ENCODE peak calls at places on chromosomes 16 and 17, in four cellular contexts. L, O, S and J are unnamed samples.

GRCh38 chr17:7750321-7750821 is 32.8 kb downstream of the DNAH2 start:
- DNase-seq in L (no peak), O (no peak), S (no peak), J (no peak)

GRCh38 chr17:10059684-10060211 is 138.7 kb downstream of the GAS7 start:
- DNase-seq in L (no peak), O (no peak), S (no peak), J (no peak)

GRCh38 chr17:64781013-64781392 is 118.9 kb upstream of the SMURF2 start:
- DNase-seq in L (no peak), O (no peak), S (no peak), J (no peak)

GRCh38 chr16:70679653-70680494 is 6.0 kb downstream of the MTSS2 start:
- DNase-seq in L (no peak), O (no peak), S (peak; percentile 80), J (no peak)

GRCh38 chr16:85641776-85642176 is 28.7 kb downstream of the GSE1 start:
- DNase-seq in L (no peak), O (no peak), S (no peak), J (no peak)

GRCh38 chr16:89122322-89122831 is 28.7 kb downstream of the ACSF3 start:
- DNase-seq in L (no peak), O (no peak), S (no peak), J (no peak)

GRCh38 chr17:48505788-48506187 is 25.0 kb downstream of the HOXB1 start:
- DNase-seq in L (peak; percentile 61), O (peak; percentile 33), S (peak; percentile 64), J (no peak)

GRCh38 chr17:49353607-49354006 is 8.4 kb downstream of the ZNF652 start:
- DNase-seq in L (no peak), O (no peak), S (no peak), J (no peak)

GRCh38 chr16:84091460-84091859 is 25.3 kb downstream of the MBTPS1 start:
- DNase-seq in L (no peak), O (no peak), S (no peak), J (no peak)

GRCh38 chr17:4497101-4497824 is 1.4 kb upstream of the SPNS2 start:
- DNase-seq in L (no peak), O (no peak), S (no peak), J (no peak)

GRCh38 chr17:31085563-31085962 is 9.2 kb upstream of the NF1 start:
- DNase-seq in L (no peak), O (no peak), S (no peak), J (no peak)

GRCh38 chr16:57485916-57486857 is at the start of gene DOK4:
- DNase-seq in L (no peak), O (no peak), S (peak; percentile 97), J (no peak)

GRCh38 chr16:23950291-23950894 is 114.6 kb downstream of the PRKCB start:
- DNase-seq in L (no peak), O (no peak), S (no peak), J (no peak)

GRCh38 chr17:39729280-39729851 is 966 bp downstream of the MIEN1 start:
- DNase-seq in L (no peak), O (no peak), S (no peak), J (no peak)

GRCh38 chr17:67532326-67532871 is 155.3 kb downstream of the PITPNC1 start:
- DNase-seq in L (no peak), O (no peak), S (no peak), J (no peak)

GRCh38 chr16:8717892-8718400 is 43.5 kb downstream of the ABAT start:
- DNase-seq in L (no peak), O (no peak), S (no peak), J (no peak)

GRCh38 chr17:35890774-35891155 is 10.6 kb upstream of the CCL5 start:
- DNase-seq in L (no peak), O (no peak), S (no peak), J (no peak)

GRCh38 chr16:17414421-17414820 is 56.3 kb downstream of the XYLT1 start:
- DNase-seq in L (no peak), O (no peak), S (no peak), J (no peak)

GRCh38 chr17:59451706-59452105 is 113.7 kb upstream of the DHX40 start:
- DNase-seq in L (no peak), O (no peak), S (no peak), J (peak; percentile 22)

DNA sequence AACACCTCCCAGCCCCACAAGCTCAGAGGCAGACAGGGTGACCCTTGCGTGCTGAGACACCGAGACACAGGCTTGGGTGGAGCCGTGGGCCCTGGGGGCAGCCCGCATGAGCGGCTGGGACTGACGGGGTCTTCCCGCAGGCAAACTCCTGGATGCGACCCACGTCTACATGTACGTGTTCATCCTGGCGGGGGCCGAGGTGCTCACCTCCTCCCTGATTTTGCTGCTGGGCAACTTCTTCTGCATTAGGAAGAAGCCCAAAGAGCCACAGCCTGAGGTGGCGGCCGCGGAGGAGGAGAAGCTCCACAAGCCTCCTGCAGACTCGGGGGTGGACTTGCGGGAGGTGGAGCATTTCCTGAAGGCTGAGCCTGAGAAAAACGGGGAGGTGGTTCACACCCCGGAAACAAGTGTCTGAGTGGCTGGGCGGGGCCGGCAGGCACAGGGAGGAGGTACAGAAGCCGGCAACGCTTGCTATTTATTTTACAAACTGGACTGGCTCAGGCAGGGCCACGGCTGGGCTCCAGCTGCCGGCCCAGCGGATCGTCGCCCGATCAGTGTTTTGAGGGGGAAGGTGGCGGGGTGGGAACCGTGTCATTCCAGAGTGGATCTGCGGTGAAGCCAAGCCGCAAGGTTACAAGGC is 9.8 kb downstream of the SLC16A3 start:
- DNase-seq in L (no peak), O (no peak), S (peak; percentile 67), J (no peak)
- H3K4me3 ChIP-seq in L (no peak overlapping the region), O (no peak overlapping the region), S (peak overlapping the region; percentile 30), J (no peak overlapping the region)

DNA sequence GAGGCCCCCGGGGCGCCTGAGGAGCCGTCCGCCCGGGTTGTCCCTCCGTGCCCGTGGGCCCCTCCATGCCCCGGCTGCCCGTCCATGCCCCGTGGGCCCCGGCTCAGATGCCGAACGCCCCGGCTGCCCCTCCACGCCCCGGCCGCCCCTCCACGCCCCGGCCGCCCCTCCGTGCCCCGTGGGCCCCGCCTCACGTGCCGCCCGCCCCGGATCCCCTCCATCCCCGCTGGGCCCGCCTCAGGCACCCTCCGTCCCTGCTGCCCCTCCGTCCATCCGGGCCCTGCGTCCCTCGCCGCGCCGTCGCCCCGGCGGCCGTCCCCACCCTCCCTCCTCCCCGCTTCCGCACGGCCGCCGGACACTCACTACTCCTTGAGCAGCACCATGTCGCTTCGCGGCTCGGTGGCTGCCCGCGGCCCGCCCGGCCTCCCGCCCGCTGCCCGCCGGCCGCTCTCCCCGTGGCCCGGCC is 381 bp downstream of the PITPNA start:
- DNase-seq in L (no peak), O (no peak), S (peak; percentile 74), J (no peak)
- H3K27ac ChIP-seq in L (peak overlapping the region; percentile 67), O (peak overlapping the region; percentile 54), S (peak overlapping the region; percentile 78), J (no peak overlapping the region)

GRCh38 chr17:27339198-27339835 is 45.4 kb downstream of the WSB1 start:
- DNase-seq in L (no peak), O (no peak), S (no peak), J (no peak)

GRCh38 chr17:27340575-27340974 is 46.7 kb downstream of the WSB1 start:
- DNase-seq in L (no peak), O (no peak), S (no peak), J (no peak)

GRCh38 chr17:27338536-27338985 is 44.6 kb downstream of the WSB1 start:
- DNase-seq in L (no peak), O (no peak), S (no peak), J (no peak)

GRCh38 chr17:27340990-27341595 is 47.2 kb downstream of the WSB1 start:
- DNase-seq in L (no peak), O (no peak), S (no peak), J (no peak)

GRCh38 chr17:27339836-27340550 is 46.1 kb downstream of the WSB1 start:
- DNase-seq in L (peak; percentile 78), O (peak; percentile 46), S (peak; percentile 87), J (no peak)
- TF ChIP-seq TCF7L2 in L (no peak), O (no peak), S (no peak), J (no peak)

GRCh38 chr16:3149630-3150345 is 15.0 kb downstream of the ZNF213 start:
- DNase-seq in L (no peak), O (no peak), S (peak; percentile 83), J (no peak)

GRCh38 chr16:3149193-3149530 is 14.3 kb downstream of the ZNF213 start:
- DNase-seq in L (no peak), O (no peak), S (no peak), J (no peak)

GRCh38 chr16:3147046-3147756 is 12.4 kb downstream of the ZNF213 start:
- DNase-seq in L (no peak), O (no peak), S (no peak), J (no peak)

GRCh38 chr16:3147757-3148104 is 12.9 kb downstream of the ZNF213 start:
- DNase-seq in L (no peak), O (no peak), S (no peak), J (no peak)

GRCh38 chr16:3148256-3149192 is 13.7 kb downstream of the ZNF213 start:
- DNase-seq in L (no peak), O (no peak), S (no peak), J (no peak)
- H3K4me3 ChIP-seq in L (peak overlapping the region; percentile 54), O (no peak overlapping the region), S (no peak overlapping the region), J (no peak overlapping the region)

GRCh38 chr17:17126131-17127110 is 79.7 kb downstream of the PLD6 start:
- DNase-seq in L (no peak), O (no peak), S (no peak), J (no peak)
- H3K27ac ChIP-seq in L (no peak overlapping the region), O (no peak overlapping the region), S (no peak overlapping the region), J (no peak overlapping the region)

GRCh38 chr17:16820161-16820877 is 130.3 kb downstream of the CCDC144A start:
- DNase-seq in L (no peak), O (no peak), S (no peak), J (no peak)

GRCh38 chr17:16817201-16817600 is 127.2 kb downstream of the CCDC144A start:
- DNase-seq in L (no peak), O (no peak), S (no peak), J (no peak)

GRCh38 chr17:16818821-16819683 is 129.0 kb downstream of the CCDC144A start:
- DNase-seq in L (no peak), O (no peak), S (peak; percentile 22), J (no peak)

GRCh38 chr17:16820979-16821543 is 131.0 kb downstream of the CCDC144A start:
- DNase-seq in L (no peak), O (no peak), S (no peak), J (no peak)

GRCh38 chr17:16818340-16818739 is 128.3 kb downstream of the CCDC144A start:
- DNase-seq in L (no peak), O (no peak), S (no peak), J (no peak)
- TF ChIP-seq TCF7L2 in L (no peak), O (no peak), S (no peak), J (no peak)